ENCODE peak calls at places on chromosomes 4 and X, in seven cellular contexts. J is uterus, R is left ventricle myocardium inferior, F is Karpas-422, E is right lobe of liver, Y is left lung, O is esophagus squamous epithelium. C is an unnamed sample.

GRCh38 chrX:51614353-51614752 is 4.4 kb downstream of the CENPVL3 start:
- DNase-seq in J (no peak), R (no peak), F (peak; percentile 77), E (no peak), Y (no peak), O (no peak), C (no peak)

GRCh38 chrX:97045470-97045869 is 161.8 kb downstream of the RPA4 start:
- DNase-seq in J (no peak), R (no peak), F (no peak), E (no peak), Y (no peak), O (no peak), C (no peak)

GRCh38 chr4:173857828-173858227 is 327.8 kb upstream of the HAND2 start:
- DNase-seq in J (no peak), R (no peak), F (no peak), E (no peak), Y (no peak), O (no peak), C (no peak)

GRCh38 chrX:149522914-149523313 is 17.8 kb upstream of the IDS start:
- DNase-seq in J (no peak), R (no peak), F (no peak), E (no peak), Y (no peak), O (no peak), C (no peak)

GRCh38 chr4:44629280-44629866 is 22.1 kb downstream of the YIPF7 start:
- DNase-seq in J (no peak), R (no peak), F (peak; percentile 88), E (no peak), Y (no peak), O (no peak), C (no peak)

GRCh38 chr4:61211781-61212180 is 11.7 kb downstream of the ADGRL3 start:
- DNase-seq in J (no peak), R (no peak), F (no peak), E (no peak), Y (no peak), O (no peak), C (no peak)

GRCh38 chr4:54571762-54572542 is 85.8 kb upstream of the KIT start:
- DNase-seq in J (no peak), R (no peak), F (no peak), E (no peak), Y (no peak), O (no peak), C (no peak)

GRCh38 chr4:2930821-2931764 is 32.1 kb downstream of the NOP14 start:
- DNase-seq in J (peak; percentile 27), R (peak; percentile 21), F (no peak), E (peak; percentile 52), Y (peak; percentile 79), O (no peak), C (peak; percentile 1)

GRCh38 chr4:8897768-8898167 is 26.1 kb upstream of the HMX1 start:
- DNase-seq in J (no peak), R (no peak), F (no peak), E (no peak), Y (no peak), O (no peak), C (no peak)

GRCh38 chr4:153434190-153434589 is 32.0 kb upstream of the TMEM131L start:
- DNase-seq in J (no peak), R (no peak), F (no peak), E (no peak), Y (no peak), O (no peak), C (no peak)

GRCh38 chr4:153438916-153439756 is 27.0 kb upstream of the TMEM131L start:
- DNase-seq in J (no peak), R (no peak), F (no peak), E (no peak), Y (no peak), O (no peak), C (no peak)

GRCh38 chr4:153440475-153440874 is 25.7 kb upstream of the TMEM131L start:
- DNase-seq in J (no peak), R (no peak), F (no peak), E (no peak), Y (no peak), O (no peak), C (no peak)

DNA sequence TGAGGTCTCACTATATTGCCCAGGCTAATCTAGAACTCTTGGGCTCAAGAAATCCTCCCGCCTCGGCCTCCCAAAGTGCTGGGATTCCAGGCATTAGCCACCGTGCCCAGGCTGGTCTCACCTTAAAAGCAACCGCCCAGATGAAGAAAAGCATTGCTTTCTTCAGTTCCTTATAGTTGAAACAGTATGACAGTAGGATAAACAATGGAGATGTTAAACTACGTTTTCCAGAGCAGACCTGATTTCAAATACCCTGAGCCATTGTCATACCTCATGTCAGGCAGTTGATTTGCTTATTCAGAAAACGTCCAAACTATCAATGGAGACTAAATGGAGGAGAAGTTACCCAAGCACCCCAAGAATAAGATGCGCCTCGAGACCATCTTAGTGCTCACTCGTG is 26.3 kb upstream of the TMEM131L start:
- DNase-seq in J (no peak), R (no peak), F (no peak), E (no peak), Y (no peak), O (no peak), C (no peak)
- H3K4me1 ChIP-seq in J (no peaks in the 10 kb centered on the region), R (no peaks in the 10 kb centered on the region), F (peaks cover 27% of the 10 kb centered on the region), E (no peaks in the 10 kb centered on the region), Y (peaks cover 6% of the 10 kb centered on the region), O (no peaks in the 10 kb centered on the region), C (peaks cover 4% of the 10 kb centered on the region)

GRCh38 chr4:184808719-184809062 is 17.1 kb downstream of the ACSL1 start:
- DNase-seq in J (no peak), R (no peak), F (no peak), E (no peak), Y (no peak), O (no peak), C (no peak)
- H3K27ac ChIP-seq in J (no peak overlapping the region), R (peak overlapping the region; percentile 95), F (no peak overlapping the region), E (peak overlapping the region; percentile 12), Y (peak overlapping the region; percentile 27), O (no peak overlapping the region), C (no peak overlapping the region)

GRCh38 chr4:83152771-83153170 is 38.2 kb upstream of the PLAC8 start:
- DNase-seq in J (no peak), R (no peak), F (no peak), E (no peak), Y (no peak), O (no peak), C (no peak)

GRCh38 chr4:83151645-83152044 is 37.1 kb upstream of the PLAC8 start:
- DNase-seq in J (no peak), R (no peak), F (no peak), E (no peak), Y (no peak), O (no peak), C (no peak)

GRCh38 chr4:83149885-83150562 is 35.5 kb upstream of the PLAC8 start:
- DNase-seq in J (no peak), R (no peak), F (no peak), E (no peak), Y (no peak), O (no peak), C (no peak)

GRCh38 chr4:83150563-83151330 is 36.2 kb upstream of the PLAC8 start:
- DNase-seq in J (peak; percentile 32), R (no peak), F (no peak), E (no peak), Y (no peak), O (no peak), C (no peak)

DNA sequence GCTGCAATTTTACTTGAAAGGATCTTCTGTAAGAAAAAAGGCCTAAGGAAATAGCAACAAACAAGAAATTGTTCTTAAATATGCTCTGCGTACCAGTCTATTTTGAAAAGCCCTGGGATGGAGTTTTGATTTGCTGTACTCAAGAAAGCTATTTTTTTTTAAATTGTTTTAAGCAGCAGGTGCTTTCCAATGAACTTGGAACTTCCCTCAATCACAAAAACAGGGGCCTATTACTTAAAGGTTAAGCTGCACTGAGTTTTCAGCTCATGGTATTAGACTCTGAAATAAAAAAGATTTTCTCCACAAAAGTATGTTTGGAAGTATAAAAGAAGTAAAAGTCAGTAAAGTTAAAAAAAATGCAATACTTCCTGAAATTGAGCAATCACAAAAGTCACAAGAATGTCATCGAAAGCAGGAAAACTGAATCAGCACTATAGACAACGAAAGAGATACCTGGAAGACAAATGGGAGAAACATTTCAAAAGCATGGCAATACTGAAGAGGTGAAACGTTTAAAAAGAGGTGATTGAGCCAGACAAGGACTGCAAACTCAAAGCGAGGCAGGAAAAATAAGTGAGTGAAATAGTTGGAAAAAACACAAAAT is 38.9 kb upstream of the PLAC8 start:
- DNase-seq in J (no peak), R (no peak), F (no peak), E (no peak), Y (no peak), O (no peak), C (no peak)
- H3K4me1 ChIP-seq in J (no peaks in the 10 kb centered on the region), R (no peaks in the 10 kb centered on the region), F (no peaks in the 10 kb centered on the region), E (no peaks in the 10 kb centered on the region), Y (peaks cover 43% of the 10 kb centered on the region), O (peaks cover 4% of the 10 kb centered on the region), C (no peaks in the 10 kb centered on the region)

GRCh38 chrX:69309074-69309792 is 144.0 kb upstream of the PJA1 start:
- DNase-seq in J (no peak), R (no peak), F (no peak), E (no peak), Y (no peak), O (no peak), C (no peak)
- H3K27ac ChIP-seq in J (no peak overlapping the region), R (no peak overlapping the region), F (no peak overlapping the region), E (no peak overlapping the region), Y (no peak overlapping the region), O (no peak overlapping the region), C (no peak overlapping the region)

DNA sequence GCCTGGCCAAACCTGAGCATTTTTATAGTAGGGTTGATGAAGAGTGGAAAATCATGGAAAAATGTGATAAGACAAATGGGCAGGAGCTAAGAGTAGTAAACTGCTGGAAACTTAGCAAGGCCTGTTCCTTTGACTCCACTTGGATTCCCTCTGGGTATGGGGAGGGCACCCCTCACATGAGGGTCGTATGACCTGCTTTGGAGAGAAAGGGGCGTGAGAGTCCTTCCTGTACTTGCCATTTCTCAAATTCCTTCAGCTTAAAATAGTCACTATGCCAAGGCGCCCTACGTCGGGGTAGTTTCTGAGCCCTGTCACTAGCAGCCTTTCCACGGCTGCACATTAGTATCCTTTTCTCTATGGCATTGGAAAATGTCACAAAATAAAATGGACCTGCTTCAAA is 49.1 kb downstream of the GPRIN3 start:
- DNase-seq in J (no peak), R (no peak), F (no peak), E (no peak), Y (no peak), O (no peak), C (no peak)
- H3K4me1 ChIP-seq in J (no peaks in the 10 kb centered on the region), R (peaks cover 60% of the 10 kb centered on the region), F (peaks cover 16% of the 10 kb centered on the region), E (no peaks in the 10 kb centered on the region), Y (no peaks in the 10 kb centered on the region), O (peaks cover 7% of the 10 kb centered on the region), C (no peaks in the 10 kb centered on the region)

GRCh38 chr4:122679317-122679716 is 53.2 kb upstream of the BBS12 start:
- DNase-seq in J (no peak), R (no peak), F (no peak), E (no peak), Y (no peak), O (no peak), C (no peak)
- H3K27ac ChIP-seq in J (no peak overlapping the region), R (no peak overlapping the region), F (no peak overlapping the region), E (no peak overlapping the region), Y (no peak overlapping the region), O (no peak overlapping the region), C (no peak overlapping the region)

C was measured in thoracic aorta.